ENCODE peak calls at places on chromosomes 3 and 15, in four cellular contexts. P is GM12865, G is Calu3, L is transverse colon. W is an unnamed sample.

GRCh38 chr15:96273317-96274086 is 57.0 kb upstream of the NR2F2 start:
- DNase-seq in P (peak), L (no peak), G (peak), W (no peak)

GRCh38 chr15:75050283-75050682 is 26.9 kb downstream of the PPCDC start:
- DNase-seq in G (no peak), P (no peak), L (no peak), W (no peak)

GRCh38 chr15:36643551-36643950 is 64.1 kb downstream of the CDIN1 start:
- DNase-seq in L (no peak), P (no peak), G (peak), W (no peak)

GRCh38 chr15:90667063-90667754 is 49.9 kb upstream of the BLM start:
- DNase-seq in P (no peak), G (no peak), L (no peak), W (no peak)

GRCh38 chr3:3699816-3700633 is 99.2 kb upstream of the LRRN1 start:
- DNase-seq in P (no peak), L (no peak), G (peak), W (no peak)

GRCh38 chr15:88247914-88248313 is 8.6 kb downstream of the NTRK3 start:
- DNase-seq in G (no peak), P (no peak), L (no peak), W (no peak)

GRCh38 chr3:184816654-184817053 is 4.7 kb downstream of the VPS8 start:
- DNase-seq in G (no peak), L (no peak), P (no peak), W (no peak)

GRCh38 chr3:101279765-101280385 is 40.5 kb downstream of the IMPG2 start:
- DNase-seq in P (no peak), G (no peak), L (no peak), W (no peak)

GRCh38 chr15:70604671-70605070 is 158.7 kb downstream of the UACA start:
- DNase-seq in G (no peak), P (no peak), L (no peak), W (no peak)

GRCh38 chr3:171116802-171117395 is 90.4 kb upstream of the SLC2A2 start:
- DNase-seq in P (no peak), G (no peak), L (no peak), W (no peak)

GRCh38 chr15:85142324-85142723 is 160.7 kb downstream of the PDE8A start:
- DNase-seq in G (peak), P (no peak), L (no peak), W (peak)

GRCh38 chr15:41982133-41982930 is 10.0 kb upstream of the EHD4 start:
- DNase-seq in L (no peak), G (no peak), P (no peak), W (no peak)

GRCh38 chr3:16060358-16060852 is 114.1 kb upstream of the GALNT15 start:
- DNase-seq in G (peak), L (peak), P (no peak), W (peak)

GRCh38 chr3:42063886-42064285 is 27.3 kb upstream of the TRAK1 start:
- DNase-seq in L (no peak), G (no peak), P (no peak), W (no peak)

GRCh38 chr3:74139648-74140047 is 474.8 kb downstream of the CNTN3 start:
- DNase-seq in P (no peak), L (no peak), G (no peak), W (no peak)

GRCh38 chr3:46495901-46496456 is 1.8 kb upstream of the RTP3 start:
- DNase-seq in G (no peak), L (no peak), P (no peak), W (peak)

GRCh38 chr3:137554242-137554641 is 209.9 kb upstream of the SOX14 start:
- DNase-seq in G (no peak), L (no peak), P (peak), W (no peak)

GRCh38 chr15:88004379-88004778 is 252.2 kb downstream of the NTRK3 start:
- DNase-seq in P (no peak), L (no peak), G (no peak), W (no peak)

GRCh38 chr15:99518191-99518590 is 47.6 kb upstream of the MEF2A start:
- DNase-seq in G (no peak), L (no peak), P (no peak), W (no peak)

GRCh38 chr3:162978136-162978535 is 1481.5 kb downstream of the OTOL1 start:
- DNase-seq in L (no peak), P (no peak), G (no peak), W (no peak)

GRCh38 chr3:114846252-114846651 is 300.8 kb downstream of the ZBTB20 start:
- DNase-seq in G (no peak), P (no peak), L (no peak), W (no peak)

GRCh38 chr3:16132926-16133325 is 41.6 kb upstream of the GALNT15 start:
- DNase-seq in P (no peak), G (no peak), L (no peak), W (no peak)

GRCh38 chr3:142866841-142867631 is 21.8 kb downstream of the PCOLCE2 start:
- DNase-seq in P (no peak), G (peak), L (no peak), W (no peak)

GRCh38 chr15:39501366-39501765 is 79.5 kb upstream of the THBS1 start:
- DNase-seq in G (no peak), P (no peak), L (no peak), W (peak)

GRCh38 chr3:139764936-139765335 is 87.2 kb upstream of the NMNAT3 start:
- DNase-seq in G (no peak), P (no peak), L (no peak), W (peak)

GRCh38 chr3:18394384-18394995 is 30.6 kb downstream of the SATB1 start:
- DNase-seq in G (no peak), P (no peak), L (no peak), W (no peak)
- TF ChIP-seq CTCF in G (no peak), P (no peak), L (no peak), W (no peak)

GRCh38 chr3:82329300-82329699 is 567.9 kb upstream of the GBE1 start:
- DNase-seq in G (no peak), P (no peak), L (no peak), W (no peak)
- TF ChIP-seq CTCF in G (no peak), P (peak), L (no peak), W (peak)

GRCh38 chr3:31724144-31724543 is 191.4 kb downstream of the STT3B start:
- DNase-seq in P (no peak), G (no peak), L (no peak), W (no peak)

GRCh38 chr3:31725568-31725967 is 192.8 kb downstream of the STT3B start:
- DNase-seq in G (no peak), P (no peak), L (no peak), W (no peak)

GRCh38 chr3:31725976-31726375 is 193.3 kb downstream of the STT3B start:
- DNase-seq in L (no peak), P (no peak), G (no peak), W (no peak)

GRCh38 chr3:31721709-31722108 is 189.0 kb downstream of the STT3B start:
- DNase-seq in P (no peak), G (no peak), L (no peak), W (no peak)

GRCh38 chr3:31724681-31725080 is 192.0 kb downstream of the STT3B start:
- DNase-seq in L (no peak), G (no peak), P (peak), W (no peak)
- TF ChIP-seq CTCF in L (peak), G (no peak), P (peak), W (peak)

GRCh38 chr3:58560771-58561311 is 16.4 kb downstream of the FAM107A start:
- DNase-seq in P (no peak), L (no peak), G (peak), W (peak)
- TF ChIP-seq CTCF in P (no peak), L (no peak), G (peak), W (peak)

GRCh38 chr3:77536038-77536775 is 496.3 kb downstream of the ROBO2 start:
- DNase-seq in P (no peak), L (no peak), G (peak), W (no peak)
- TF ChIP-seq CTCF in P (no peak), L (no peak), G (no peak), W (no peak)

GRCh38 chr15:48109856-48110531 is 10.8 kb upstream of the SLC24A5 start:
- DNase-seq in G (no peak), L (no peak), P (no peak), W (no peak)
- TF ChIP-seq CTCF in G (no peak), L (no peak), P (no peak), W (no peak)

GRCh38 chr15:80118956-80119355 is 33.8 kb upstream of the FAH start:
- DNase-seq in G (no peak), L (no peak), P (no peak), W (no peak)
- TF ChIP-seq CTCF in G (no peak), L (no peak), P (no peak), W (no peak)